ENCODE peak calls at places on chromosome 1, in eight cellular contexts. One of them, this sample, is unnamed.

GRCh38 chr1:168907053-168907452 is 178.0 kb upstream of the DPT start:
- DNase-seq in heart left ventricle: no peak
- DNase-seq in PC-9: peak; percentile 52
- DNase-seq in HCT116: no peak
- DNase-seq in tibial nerve: no peak
- DNase-seq in endodermal cell: no peak
- DNase-seq in SJSA1: no peak
- DNase-seq in adrenal gland: no peak
- DNase-seq in this sample: peak; percentile 50

GRCh38 chr1:68973459-68974244 is 476.8 kb upstream of the DEPDC1 start:
- DNase-seq in heart left ventricle: no peak
- DNase-seq in PC-9: no peak
- DNase-seq in HCT116: no peak
- DNase-seq in tibial nerve: no peak
- DNase-seq in endodermal cell: no peak
- DNase-seq in SJSA1: no peak
- DNase-seq in adrenal gland: peak; percentile 33
- DNase-seq in this sample: no peak

GRCh38 chr1:246165826-246166709 is 341.0 kb downstream of the SMYD3 start:
- DNase-seq in heart left ventricle: no peak
- DNase-seq in PC-9: no peak
- DNase-seq in HCT116: no peak
- DNase-seq in tibial nerve: no peak
- DNase-seq in endodermal cell: no peak
- DNase-seq in SJSA1: no peak
- DNase-seq in adrenal gland: no peak
- DNase-seq in this sample: no peak

GRCh38 chr1:28501925-28502324 is 3.9 kb upstream of the RCC1 start:
- DNase-seq in heart left ventricle: no peak
- DNase-seq in PC-9: no peak
- DNase-seq in HCT116: no peak
- DNase-seq in tibial nerve: no peak
- DNase-seq in endodermal cell: no peak
- DNase-seq in SJSA1: no peak
- DNase-seq in adrenal gland: no peak
- DNase-seq in this sample: no peak

GRCh38 chr1:196115641-196116040 is 492.6 kb downstream of the KCNT2 start:
- DNase-seq in heart left ventricle: peak; percentile 93
- DNase-seq in PC-9: no peak
- DNase-seq in HCT116: no peak
- DNase-seq in tibial nerve: peak; percentile 5
- DNase-seq in endodermal cell: peak; percentile 50
- DNase-seq in SJSA1: no peak
- DNase-seq in adrenal gland: peak; percentile 41
- DNase-seq in this sample: no peak

GRCh38 chr1:111227434-111227833 is at the start of gene CHI3L2:
- DNase-seq in heart left ventricle: no peak
- DNase-seq in PC-9: no peak
- DNase-seq in HCT116: no peak
- DNase-seq in tibial nerve: peak; percentile 57
- DNase-seq in endodermal cell: no peak
- DNase-seq in SJSA1: no peak
- DNase-seq in adrenal gland: no peak
- DNase-seq in this sample: no peak

GRCh38 chr1:60866884-60867648 is 215.3 kb upstream of the NFIA start:
- DNase-seq in heart left ventricle: no peak
- DNase-seq in PC-9: no peak
- DNase-seq in HCT116: no peak
- DNase-seq in tibial nerve: no peak
- DNase-seq in endodermal cell: no peak
- DNase-seq in SJSA1: no peak
- DNase-seq in adrenal gland: no peak
- DNase-seq in this sample: no peak

GRCh38 chr1:200359610-200360163 is 50.1 kb downstream of the ZNF281 start:
- DNase-seq in heart left ventricle: no peak
- DNase-seq in PC-9: no peak
- DNase-seq in HCT116: no peak
- DNase-seq in tibial nerve: no peak
- DNase-seq in endodermal cell: peak; percentile 40
- DNase-seq in SJSA1: no peak
- DNase-seq in adrenal gland: no peak
- DNase-seq in this sample: no peak

GRCh38 chr1:210236840-210237409 is 4.3 kb downstream of the SERTAD4 start:
- DNase-seq in heart left ventricle: peak; percentile 88
- DNase-seq in PC-9: no peak
- DNase-seq in HCT116: no peak
- DNase-seq in tibial nerve: peak; percentile 69
- DNase-seq in endodermal cell: peak; percentile 62
- DNase-seq in SJSA1: no peak
- DNase-seq in adrenal gland: peak; percentile 31
- DNase-seq in this sample: no peak

GRCh38 chr1:157995575-157996169 is 2.2 kb downstream of the KIRREL1 start:
- DNase-seq in heart left ventricle: no peak
- DNase-seq in PC-9: no peak
- DNase-seq in HCT116: no peak
- DNase-seq in tibial nerve: no peak
- DNase-seq in endodermal cell: no peak
- DNase-seq in SJSA1: no peak
- DNase-seq in adrenal gland: no peak
- DNase-seq in this sample: no peak
- H3K27me3 ChIP-seq in heart left ventricle: no peaks in the 10 kb centered on the region
- H3K27me3 ChIP-seq in PC-9: peaks cover 3% of the 10 kb centered on the region
- H3K27me3 ChIP-seq in HCT116: no peaks in the 10 kb centered on the region
- H3K27me3 ChIP-seq in tibial nerve: no peaks in the 10 kb centered on the region
- H3K27me3 ChIP-seq in endodermal cell: no peaks in the 10 kb centered on the region
- H3K27me3 ChIP-seq in SJSA1: peaks cover under 1% of the 10 kb centered on the region
- H3K27me3 ChIP-seq in adrenal gland: no peaks in the 10 kb centered on the region
- H3K27me3 ChIP-seq in this sample: no peaks in the 10 kb centered on the region

GRCh38 chr1:163565171-163565570 is 243.4 kb downstream of the NUF2 start:
- DNase-seq in heart left ventricle: no peak
- DNase-seq in PC-9: no peak
- DNase-seq in HCT116: no peak
- DNase-seq in tibial nerve: no peak
- DNase-seq in endodermal cell: peak; percentile 51
- DNase-seq in SJSA1: no peak
- DNase-seq in adrenal gland: no peak
- DNase-seq in this sample: no peak
- H3K27ac ChIP-seq in heart left ventricle: no peak overlapping the region
- H3K27ac ChIP-seq in PC-9: no peak overlapping the region
- H3K27ac ChIP-seq in HCT116: no peak overlapping the region
- H3K27ac ChIP-seq in tibial nerve: no peak overlapping the region
- H3K27ac ChIP-seq in endodermal cell: peak overlapping the region; percentile 94
- H3K27ac ChIP-seq in SJSA1: no peak overlapping the region
- H3K27ac ChIP-seq in adrenal gland: no peak overlapping the region
- H3K27ac ChIP-seq in this sample: no peak overlapping the region

GRCh38 chr1:85569122-85569521 is 11.4 kb upstream of the CCN1 start:
- DNase-seq in heart left ventricle: no peak
- DNase-seq in PC-9: no peak
- DNase-seq in HCT116: no peak
- DNase-seq in tibial nerve: no peak
- DNase-seq in endodermal cell: no peak
- DNase-seq in SJSA1: no peak
- DNase-seq in adrenal gland: no peak
- DNase-seq in this sample: no peak
- H3K4me3 ChIP-seq in heart left ventricle: no peak overlapping the region
- H3K4me3 ChIP-seq in PC-9: no peak overlapping the region
- H3K4me3 ChIP-seq in HCT116: no peak overlapping the region
- H3K4me3 ChIP-seq in tibial nerve: no peak overlapping the region
- H3K4me3 ChIP-seq in endodermal cell: no peak overlapping the region
- H3K4me3 ChIP-seq in SJSA1: no peak overlapping the region
- H3K4me3 ChIP-seq in adrenal gland: no peak overlapping the region
- H3K4me3 ChIP-seq in this sample: no peak overlapping the region

GRCh38 chr1:75136921-75137641 is 2.9 kb downstream of the LHX8 start:
- DNase-seq in heart left ventricle: no peak
- DNase-seq in PC-9: no peak
- DNase-seq in HCT116: no peak
- DNase-seq in tibial nerve: no peak
- DNase-seq in endodermal cell: peak; percentile 65
- DNase-seq in SJSA1: peak; percentile 70
- DNase-seq in adrenal gland: no peak
- DNase-seq in this sample: no peak
- H3K27me3 ChIP-seq in heart left ventricle: peaks cover 61% of the 10 kb centered on the region
- H3K27me3 ChIP-seq in PC-9: no peaks in the 10 kb centered on the region
- H3K27me3 ChIP-seq in HCT116: peaks cover 22% of the 10 kb centered on the region
- H3K27me3 ChIP-seq in tibial nerve: peaks cover 92% of the 10 kb centered on the region
- H3K27me3 ChIP-seq in endodermal cell: peaks cover 100% of the 10 kb centered on the region
- H3K27me3 ChIP-seq in SJSA1: no peaks in the 10 kb centered on the region
- H3K27me3 ChIP-seq in adrenal gland: peaks cover 66% of the 10 kb centered on the region
- H3K27me3 ChIP-seq in this sample: peaks cover 5% of the 10 kb centered on the region

DNA sequence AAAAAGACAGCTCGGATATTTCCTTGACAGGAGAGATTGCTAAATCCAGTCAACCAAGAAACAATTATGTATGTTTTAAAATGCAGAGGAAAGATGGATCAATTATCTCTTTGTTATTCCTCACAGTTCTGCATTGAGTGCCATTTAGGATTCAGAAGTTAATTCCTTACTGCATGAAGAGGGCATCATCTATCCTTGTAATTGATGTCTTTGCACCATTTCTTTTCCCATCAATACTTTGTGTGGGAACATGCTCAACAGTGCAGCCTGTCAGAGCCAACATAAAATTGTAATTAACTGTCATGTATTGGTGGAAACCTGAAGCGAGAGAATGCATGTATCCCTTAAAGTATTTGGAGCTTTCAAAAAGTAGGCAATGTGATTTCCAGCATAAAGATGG is 222.5 kb upstream of the ZP4 start:
- DNase-seq in heart left ventricle: no peak
- DNase-seq in PC-9: no peak
- DNase-seq in HCT116: no peak
- DNase-seq in tibial nerve: no peak
- DNase-seq in endodermal cell: no peak
- DNase-seq in SJSA1: no peak
- DNase-seq in adrenal gland: no peak
- DNase-seq in this sample: no peak
- H3K27ac ChIP-seq in heart left ventricle: no peak overlapping the region
- H3K27ac ChIP-seq in PC-9: no peak overlapping the region
- H3K27ac ChIP-seq in HCT116: no peak overlapping the region
- H3K27ac ChIP-seq in tibial nerve: no peak overlapping the region
- H3K27ac ChIP-seq in endodermal cell: no peak overlapping the region
- H3K27ac ChIP-seq in SJSA1: no peak overlapping the region
- H3K27ac ChIP-seq in adrenal gland: no peak overlapping the region
- H3K27ac ChIP-seq in this sample: no peak overlapping the region

This sample was measured in lung.